ENCODE peak calls at places on chromosomes 1 and 21, in nine cellular contexts. Q, H, I, X, Z, S, R, J and L are unnamed samples.

GRCh38 chr1:116574581-116575291 is 3.9 kb upstream of the CD58 start:
- DNase-seq in Q (peak), H (peak), I (peak), X (peak), Z (peak), S (peak), R (peak), J (no peak), L (peak)

GRCh38 chr1:12621346-12622320 is 3.6 kb upstream of the DHRS3 start:
- DNase-seq in Q (no peak), H (peak), I (no peak), X (no peak), Z (no peak), S (peak), R (no peak), J (no peak), L (peak)

GRCh38 chr1:169103002-169103401 is 3.5 kb upstream of the ATP1B1 start:
- DNase-seq in Q (no peak), H (no peak), I (no peak), X (no peak), Z (no peak), S (no peak), R (no peak), J (no peak), L (no peak)

GRCh38 chr1:174262747-174263241 is 103.5 kb downstream of the RABGAP1L start:
- DNase-seq in Q (peak), H (no peak), I (peak), X (no peak), Z (peak), S (no peak), R (no peak), J (no peak), L (peak)

GRCh38 chr1:36576118-36576517 is 93.4 kb upstream of the CSF3R start:
- DNase-seq in Q (peak), H (peak), I (peak), X (no peak), Z (peak), S (peak), R (peak), J (no peak), L (peak)

GRCh38 chr1:45979074-45979777 is 153.2 kb downstream of the PIK3R3 start:
- DNase-seq in Q (no peak), H (no peak), I (no peak), X (no peak), Z (peak), S (no peak), R (no peak), J (no peak), L (peak)

GRCh38 chr1:62356257-62356835 is 37.1 kb upstream of the KANK4 start:
- DNase-seq in Q (no peak), H (no peak), I (no peak), X (peak), Z (peak), S (no peak), R (no peak), J (no peak), L (peak)

GRCh38 chr1:116286541-116286971 is 86.5 kb upstream of the ATP1A1 start:
- DNase-seq in Q (no peak), H (no peak), I (no peak), X (no peak), Z (peak), S (no peak), R (no peak), J (no peak), L (peak)

GRCh38 chr1:236471653-236472052 is 52.1 kb upstream of the LGALS8 start:
- DNase-seq in Q (no peak), H (no peak), I (peak), X (no peak), Z (no peak), S (no peak), R (no peak), J (no peak), L (peak)

GRCh38 chr1:201169971-201170532 is 15.8 kb upstream of the TMEM9 start:
- DNase-seq in Q (no peak), H (no peak), I (no peak), X (peak), Z (no peak), S (no peak), R (no peak), J (no peak), L (no peak)

GRCh38 chr1:8463144-8463927 is 145.4 kb downstream of the SLC45A1 start:
- DNase-seq in Q (no peak), H (peak), I (no peak), X (no peak), Z (peak), S (peak), R (no peak), J (no peak), L (peak)

GRCh38 chr1:228256626-228257375 is 49.0 kb downstream of the OBSCN start:
- DNase-seq in Q (no peak), H (no peak), I (no peak), X (no peak), Z (no peak), S (no peak), R (no peak), J (no peak), L (no peak)

GRCh38 chr1:160206421-160207117 is 1.4 kb downstream of the PEA15 start:
- DNase-seq in Q (no peak), H (no peak), I (peak), X (peak), Z (peak), S (no peak), R (no peak), J (no peak), L (peak)

GRCh38 chr1:177897601-177898376 is 72.1 kb downstream of the SEC16B start:
- DNase-seq in Q (no peak), H (no peak), I (no peak), X (no peak), Z (no peak), S (no peak), R (no peak), J (no peak), L (no peak)

GRCh38 chr1:107293901-107294600 is 153.2 kb downstream of the NTNG1 start:
- DNase-seq in Q (no peak), H (no peak), I (no peak), X (no peak), Z (no peak), S (no peak), R (no peak), J (no peak), L (no peak)

GRCh38 chr1:94385354-94385947 is 32.7 kb upstream of the ABCD3 start:
- DNase-seq in Q (no peak), H (no peak), I (no peak), X (no peak), Z (no peak), S (no peak), R (no peak), J (no peak), L (no peak)

DNA sequence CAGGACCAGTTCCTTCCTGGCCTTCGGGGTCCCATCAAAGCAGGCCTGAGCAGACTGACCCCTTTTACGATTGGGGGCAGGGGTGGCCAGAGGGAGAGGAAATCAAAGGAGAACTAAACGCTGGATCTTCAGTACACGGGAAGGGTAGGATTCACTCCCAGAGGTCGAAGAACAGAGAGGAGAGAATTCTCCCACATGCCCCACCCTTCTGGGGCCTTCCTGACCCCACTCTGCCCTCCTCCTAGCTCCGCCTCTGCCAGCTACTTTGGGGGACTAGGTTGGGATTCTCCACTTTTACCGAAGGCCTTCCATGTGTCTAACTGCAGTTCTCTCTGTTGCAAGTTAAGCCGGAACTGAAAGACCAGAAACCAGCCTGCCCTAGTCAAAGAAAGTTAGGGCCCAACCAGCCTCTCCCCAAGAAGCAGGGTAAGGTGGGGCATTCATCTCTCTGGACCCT is 654 bp upstream of the ARHGEF2 start:
- DNase-seq in Q (no peak), H (no peak), I (no peak), X (no peak), Z (peak), S (no peak), R (peak), J (no peak), L (no peak)
- TF ChIP-seq CTCF in Q (no peak), H (no peak), I (no peak), X (no peak), Z (no peak), S (no peak), R (no peak), J (no peak), L (no peak)

GRCh38 chr21:20292280-20292679 is 705.9 kb upstream of the NCAM2 start:
- DNase-seq in Q (no peak), H (no peak), I (no peak), X (no peak), Z (no peak), S (no peak), R (no peak), J (no peak), L (no peak)
- H3K4me3 ChIP-seq in Q (no peak), H (no peak), I (no peak), X (no peak), Z (no peak), S (no peak), R (no peak), J (no peak), L (no peak)

DNA sequence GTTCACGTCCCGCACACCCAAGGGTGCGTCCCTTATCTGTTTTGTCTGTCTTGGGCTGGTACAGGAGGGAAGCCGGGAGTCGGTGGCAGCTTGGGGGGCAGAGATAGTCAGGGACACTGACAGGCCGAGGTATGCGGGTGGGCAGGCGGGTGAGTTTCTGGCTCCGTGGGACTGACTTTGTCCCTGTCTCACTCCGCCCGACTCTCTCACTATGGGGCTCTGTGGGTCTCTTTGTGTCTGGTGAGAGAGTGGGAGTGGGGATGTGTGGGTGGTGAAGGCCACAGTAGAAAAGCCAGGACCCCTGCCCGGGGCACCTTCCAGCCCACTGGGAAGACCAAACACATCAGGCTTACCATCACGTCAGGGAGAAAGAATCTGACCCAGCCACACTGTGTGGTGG is 27.5 kb downstream of the RPS6KA1 start:
- DNase-seq in Q (no peak), H (no peak), I (no peak), X (no peak), Z (no peak), S (no peak), R (no peak), J (no peak), L (no peak)
- TF ChIP-seq CTCF in Q (no peak), H (no peak), I (no peak), X (no peak), Z (no peak), S (no peak), R (no peak), J (no peak), L (no peak)

GRCh38 chr21:36691539-36692124 is 7.3 kb upstream of the SIM2 start:
- DNase-seq in Q (no peak), H (no peak), I (peak), X (no peak), Z (no peak), S (no peak), R (no peak), J (no peak), L (no peak)

GRCh38 chr21:36693144-36694040 is 5.5 kb upstream of the SIM2 start:
- DNase-seq in Q (no peak), H (no peak), I (peak), X (no peak), Z (no peak), S (no peak), R (no peak), J (no peak), L (no peak)

GRCh38 chr21:36692125-36692843 is 6.6 kb upstream of the SIM2 start:
- DNase-seq in Q (no peak), H (no peak), I (peak), X (no peak), Z (no peak), S (no peak), R (no peak), J (no peak), L (no peak)

GRCh38 chr21:36694041-36694515 is 4.8 kb upstream of the SIM2 start:
- DNase-seq in Q (no peak), H (no peak), I (peak), X (no peak), Z (no peak), S (no peak), R (no peak), J (no peak), L (no peak)

DNA sequence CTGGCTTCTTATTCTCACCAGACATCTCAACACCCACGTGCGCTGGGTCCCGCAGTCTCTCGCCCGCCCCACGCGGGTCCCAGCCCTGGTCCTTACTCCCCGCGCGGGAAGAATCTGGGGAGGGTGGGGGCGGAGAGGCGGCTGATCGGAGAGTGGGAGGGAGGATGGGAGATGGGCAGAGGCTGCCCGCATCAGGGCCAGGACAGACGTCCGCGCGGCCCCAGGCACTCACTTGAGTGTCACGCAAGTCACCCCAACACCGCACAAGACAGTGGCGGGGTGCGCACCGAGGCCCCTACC is 6.1 kb upstream of the SIM2 start:
- DNase-seq in Q (no peak), H (no peak), I (no peak), X (no peak), Z (no peak), S (no peak), R (no peak), J (no peak), L (no peak)
- H3K4me3 ChIP-seq in Q (no peak), H (no peak), I (peak), X (no peak), Z (no peak), S (no peak), R (peak), J (no peak), L (no peak)